ENCODE peak calls at places on chromosomes 2 and 18, in seven cellular contexts. U is hepatocyte, Q is GM23338, H is neural progenitor cell, P is SK-N-SH, D is HCT116, Y is OCI-LY7. C is an unnamed sample.
A peak's percentile ranks its signal among the peaks of the same experiment; 100 is the strongest.

GRCh38 chr2:231059756-231060155 is 3.1 kb downstream of the PSMD1 start:
- DNase-seq in U (no peak), Q (no peak), H (no peak), P (no peak), D (no peak), Y (no peak), C (peak; percentile 49)

GRCh38 chr2:185787530-185788145 is 49.0 kb downstream of the FSIP2 start:
- DNase-seq in U (no peak), Q (no peak), H (no peak), P (no peak), D (no peak), Y (no peak), C (peak; percentile 74)

GRCh38 chr2:54855434-54855833 is 132.0 kb downstream of the EML6 start:
- DNase-seq in U (no peak), Q (no peak), H (no peak), P (no peak), D (no peak), Y (no peak), C (peak; percentile 48)

GRCh38 chr2:233247116-233247515 is 4.4 kb upstream of the ATG16L1 start:
- DNase-seq in U (no peak), Q (no peak), H (no peak), P (no peak), D (peak; percentile 44), Y (no peak), C (no peak)

GRCh38 chr18:38933322-38933721 is 1367.7 kb upstream of the CELF4 start:
- DNase-seq in U (no peak), Q (no peak), H (no peak), P (no peak), D (no peak), Y (no peak), C (no peak)

GRCh38 chr2:238462782-238463396 is 36.2 kb downstream of the ASB1 start:
- DNase-seq in U (peak; percentile 42), Q (peak; percentile 70), H (peak; percentile 48), P (peak; percentile 69), D (peak; percentile 40), Y (peak; percentile 63), C (peak; percentile 65)

GRCh38 chr2:178306351-178307073 is 112.2 kb downstream of the OSBPL6 start:
- DNase-seq in U (peak; percentile 69), Q (peak; percentile 84), H (peak; percentile 68), P (peak; percentile 47), D (peak; percentile 24), Y (peak; percentile 33), C (peak; percentile 68)

GRCh38 chr18:9887992-9888391 is 2.2 kb downstream of the TXNDC2 start:
- DNase-seq in U (no peak), Q (no peak), H (no peak), P (no peak), D (no peak), Y (no peak), C (no peak)

GRCh38 chr2:104318001-104318555 is 535.8 kb upstream of the POU3F3 start:
- DNase-seq in U (no peak), Q (no peak), H (no peak), P (no peak), D (no peak), Y (no peak), C (no peak)

GRCh38 chr2:72367530-72368225 is 220.0 kb upstream of the CYP26B1 start:
- DNase-seq in U (peak; percentile 77), Q (peak; percentile 71), H (peak; percentile 50), P (no peak), D (peak; percentile 82), Y (no peak), C (peak; percentile 94)

GRCh38 chr2:184336688-184337087 is 261.6 kb upstream of the ZNF804A start:
- DNase-seq in U (no peak), Q (no peak), H (no peak), P (no peak), D (no peak), Y (no peak), C (no peak)

GRCh38 chr2:206863721-206864120 is 75.6 kb upstream of the CPO start:
- DNase-seq in U (no peak), Q (no peak), H (peak; percentile 69), P (no peak), D (no peak), Y (no peak), C (no peak)

GRCh38 chr18:10032331-10032979 is 118.6 kb downstream of the VAPA start:
- DNase-seq in U (no peak), Q (peak; percentile 78), H (peak; percentile 73), P (peak; percentile 46), D (no peak), Y (no peak), C (no peak)

GRCh38 chr2:138391956-138392355 is 109.6 kb upstream of the SPOPL start:
- DNase-seq in U (no peak), Q (no peak), H (no peak), P (no peak), D (no peak), Y (no peak), C (peak; percentile 48)

GRCh38 chr2:117785740-117786139 is 28.8 kb upstream of the DDX18 start:
- DNase-seq in U (peak; percentile 81), Q (peak; percentile 86), H (peak; percentile 74), P (peak; percentile 57), D (peak; percentile 45), Y (peak; percentile 73), C (peak; percentile 65)

GRCh38 chr18:24126155-24126947 is 12.5 kb upstream of the CABYR start:
- DNase-seq in U (no peak), Q (no peak), H (no peak), P (no peak), D (no peak), Y (no peak), C (peak; percentile 16)

GRCh38 chr2:71313016-71313766 is 18.4 kb upstream of the ZNF638 start:
- DNase-seq in U (no peak), Q (no peak), H (no peak), P (no peak), D (no peak), Y (no peak), C (peak; percentile 50)

GRCh38 chr2:197672494-197672893 is 2.9 kb downstream of the RFTN2 start:
- DNase-seq in U (no peak), Q (no peak), H (no peak), P (no peak), D (no peak), Y (no peak), C (no peak)

GRCh38 chr2:71897145-71897495 is 250.5 kb downstream of the CYP26B1 start:
- DNase-seq in U (no peak), Q (no peak), H (no peak), P (no peak), D (no peak), Y (no peak), C (no peak)

GRCh38 chr2:208136695-208137094 is 7.1 kb upstream of the CRYGC start:
- DNase-seq in U (no peak), Q (no peak), H (no peak), P (no peak), D (no peak), Y (no peak), C (peak; percentile 20)
- TF ChIP-seq EZH2phosphoT487 in U (no peak), Q (no peak), H (no peak), P (no peak), D (no peak), Y (no peak), C (no peak)

GRCh38 chr2:2892892-2893291 is 484.7 kb downstream of the EIPR1 start:
- DNase-seq in U (no peak), Q (no peak), H (no peak), P (no peak), D (no peak), Y (no peak), C (no peak)
- TF ChIP-seq EZH2phosphoT487 in U (no peak), Q (no peak), H (no peak), P (no peak), D (no peak), Y (no peak), C (no peak)

GRCh38 chr2:216850665-216851327 is 9.1 kb downstream of the TNP1 start:
- DNase-seq in U (no peak), Q (no peak), H (no peak), P (no peak), D (no peak), Y (no peak), C (no peak)

GRCh38 chr2:216855614-216856013 is 4.2 kb downstream of the TNP1 start:
- DNase-seq in U (no peak), Q (no peak), H (no peak), P (no peak), D (no peak), Y (no peak), C (no peak)

GRCh38 chr2:216845426-216845825 is 14.4 kb downstream of the TNP1 start:
- DNase-seq in U (no peak), Q (no peak), H (no peak), P (no peak), D (no peak), Y (no peak), C (no peak)

GRCh38 chr2:216855079-216855478 is 4.8 kb downstream of the TNP1 start:
- DNase-seq in U (no peak), Q (no peak), H (no peak), P (no peak), D (no peak), Y (no peak), C (no peak)

DNA sequence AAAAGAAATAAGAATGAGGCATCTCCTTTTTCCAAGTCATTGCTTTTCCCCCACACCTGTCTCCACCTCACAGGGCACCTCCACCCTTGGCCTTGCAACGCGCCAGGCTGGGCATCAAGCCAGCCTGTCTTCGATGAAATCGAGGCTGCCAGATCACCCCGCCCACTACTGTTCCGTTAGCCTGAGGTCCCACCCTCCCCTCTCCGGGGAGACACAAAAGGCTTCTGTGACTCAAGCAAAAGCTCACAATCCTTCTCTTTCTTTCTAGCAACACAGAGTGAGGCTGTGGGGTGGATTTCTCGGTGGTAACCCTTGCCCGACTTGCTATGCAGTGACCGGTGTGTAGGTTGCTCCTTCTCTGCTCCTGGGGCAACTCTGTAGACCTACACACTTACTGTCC is 9.9 kb downstream of the TNP1 start:
- DNase-seq in U (no peak), Q (no peak), H (no peak), P (no peak), D (no peak), Y (no peak), C (peak; percentile 44)
- TF ChIP-seq EZH2phosphoT487 in U (no peak), Q (no peak), H (no peak), P (no peak), D (no peak), Y (no peak), C (no peak)

GRCh38 chr2:212911011-212911410 is 240.4 kb downstream of the IKZF2 start:
- DNase-seq in U (no peak), Q (no peak), H (no peak), P (no peak), D (no peak), Y (no peak), C (no peak)

GRCh38 chr2:212914392-212914791 is 237.0 kb downstream of the IKZF2 start:
- DNase-seq in U (no peak), Q (no peak), H (no peak), P (no peak), D (no peak), Y (peak; percentile 12), C (peak; percentile 32)

GRCh38 chr2:212915121-212915782 is 236.2 kb downstream of the IKZF2 start:
- DNase-seq in U (no peak), Q (no peak), H (no peak), P (no peak), D (no peak), Y (no peak), C (peak; percentile 40)

GRCh38 chr2:212913902-212914301 is 237.5 kb downstream of the IKZF2 start:
- DNase-seq in U (no peak), Q (no peak), H (no peak), P (no peak), D (no peak), Y (no peak), C (no peak)

GRCh38 chr2:212912445-212913103 is 238.8 kb downstream of the IKZF2 start:
- DNase-seq in U (peak; percentile 61), Q (no peak), H (no peak), P (peak; percentile 50), D (no peak), Y (no peak), C (peak; percentile 79)
- TF ChIP-seq EZH2phosphoT487 in U (no peak), Q (no peak), H (no peak), P (no peak), D (no peak), Y (no peak), C (no peak)

C was measured in GM23248.